ENCODE peak calls at places on chromosomes 6 and 20, in eight cellular contexts. F, Y, X, Z, Q, H, K and G are unnamed samples.

GRCh38 chr6:111484655-111484974 is 1.6 kb upstream of the REV3L start:
- DNase-seq in F (no peak), Y (no peak), X (no peak), Z (no peak), Q (no peak), H (no peak), K (peak), G (no peak)

GRCh38 chr20:57428611-57429496 is 37.7 kb downstream of the RBM38 start:
- DNase-seq in F (no peak), Y (peak), X (no peak), Z (peak), Q (no peak), H (no peak), K (no peak), G (no peak)

GRCh38 chr6:108114861-108115597 is 40.5 kb upstream of the OSTM1 start:
- DNase-seq in F (peak), Y (no peak), X (peak), Z (peak), Q (no peak), H (no peak), K (peak), G (peak)

GRCh38 chr6:146950351-146950835 is 253.8 kb upstream of the STXBP5 start:
- DNase-seq in F (peak), Y (no peak), X (peak), Z (no peak), Q (no peak), H (peak), K (peak), G (peak)

GRCh38 chr6:157236040-157236725 is 87.1 kb downstream of the TMEM242 start:
- DNase-seq in F (no peak), Y (no peak), X (no peak), Z (no peak), Q (no peak), H (no peak), K (no peak), G (no peak)

GRCh38 chr6:154343473-154344308 is 12.9 kb downstream of the IPCEF1 start:
- DNase-seq in F (peak), Y (no peak), X (peak), Z (no peak), Q (no peak), H (peak), K (peak), G (peak)

GRCh38 chr6:168035661-168036616 is 38.5 kb downstream of the KIF25 start:
- DNase-seq in F (peak), Y (no peak), X (peak), Z (no peak), Q (no peak), H (peak), K (peak), G (peak)

GRCh38 chr6:72966628-72967280 is 258.5 kb downstream of the KHDC1L start:
- DNase-seq in F (no peak), Y (no peak), X (no peak), Z (no peak), Q (no peak), H (no peak), K (peak), G (peak)

GRCh38 chr6:92496527-92496926 is 922.8 kb downstream of the EPHA7 start:
- DNase-seq in F (no peak), Y (no peak), X (no peak), Z (no peak), Q (no peak), H (no peak), K (no peak), G (no peak)

GRCh38 chr6:46090115-46091079 is 39.4 kb upstream of the ENPP4 start:
- DNase-seq in F (peak), Y (peak), X (peak), Z (peak), Q (peak), H (peak), K (peak), G (peak)

GRCh38 chr20:41231136-41231535 is 86.4 kb downstream of the ZHX3 start:
- DNase-seq in F (no peak), Y (no peak), X (no peak), Z (no peak), Q (no peak), H (no peak), K (no peak), G (no peak)

GRCh38 chr6:156999762-157000161 is 222.6 kb downstream of the ARID1B start:
- DNase-seq in F (no peak), Y (no peak), X (no peak), Z (no peak), Q (no peak), H (no peak), K (no peak), G (no peak)

GRCh38 chr20:52941803-52942202 is 30.4 kb upstream of the TSHZ2 start:
- DNase-seq in F (no peak), Y (no peak), X (no peak), Z (no peak), Q (no peak), H (no peak), K (no peak), G (no peak)

GRCh38 chr6:166388605-166389004 is 5.9 kb upstream of the MPC1 start:
- DNase-seq in F (no peak), Y (no peak), X (no peak), Z (no peak), Q (no peak), H (no peak), K (no peak), G (no peak)

GRCh38 chr6:10256113-10256690 is 158.7 kb downstream of the TFAP2A start:
- DNase-seq in F (peak), Y (no peak), X (peak), Z (no peak), Q (no peak), H (no peak), K (no peak), G (no peak)

GRCh38 chr20:54668271-54669053 is 193.1 kb downstream of the DOK5 start:
- DNase-seq in F (peak), Y (no peak), X (peak), Z (no peak), Q (no peak), H (no peak), K (peak), G (peak)

GRCh38 chr6:76490456-76490855 is 418.0 kb upstream of the IMPG1 start:
- DNase-seq in F (no peak), Y (no peak), X (no peak), Z (no peak), Q (no peak), H (peak), K (no peak), G (no peak)

GRCh38 chr6:31122803-31123706 is 2.8 kb upstream of the CDSN start:
- DNase-seq in F (peak), Y (peak), X (peak), Z (peak), Q (no peak), H (peak), K (peak), G (peak)

GRCh38 chr20:58719971-58720371 is 27.4 kb downstream of the NPEPL1 start:
- DNase-seq in F (no peak), Y (no peak), X (no peak), Z (peak), Q (no peak), H (no peak), K (no peak), G (no peak)

GRCh38 chr6:34339432-34339831 is 53.0 kb downstream of the NUDT3 start:
- DNase-seq in F (peak), Y (no peak), X (no peak), Z (no peak), Q (no peak), H (no peak), K (no peak), G (no peak)

GRCh38 chr6:47188588-47189021 is 121.1 kb downstream of the TNFRSF21 start:
- DNase-seq in F (peak), Y (no peak), X (peak), Z (no peak), Q (no peak), H (peak), K (peak), G (peak)

GRCh38 chr6:120384671-120385070 is 949.6 kb downstream of the TBC1D32 start:
- DNase-seq in F (peak), Y (no peak), X (no peak), Z (no peak), Q (no peak), H (peak), K (no peak), G (peak)

GRCh38 chr20:58481541-58482021 is 33.6 kb downstream of the APCDD1L start:
- DNase-seq in F (peak), Y (peak), X (peak), Z (peak), Q (no peak), H (no peak), K (no peak), G (peak)

GRCh38 chr6:109695468-109695867 is 4.4 kb downstream of the FIG4 start:
- DNase-seq in F (peak), Y (no peak), X (no peak), Z (no peak), Q (no peak), H (no peak), K (no peak), G (no peak)

GRCh38 chr6:87929843-87930288 is 117.8 kb upstream of the SPACA1 start:
- DNase-seq in F (peak), Y (peak), X (peak), Z (peak), Q (peak), H (peak), K (peak), G (peak)

GRCh38 chr6:165468361-165468760 is 159.0 kb upstream of the C6orf118 start:
- DNase-seq in F (no peak), Y (no peak), X (no peak), Z (no peak), Q (no peak), H (no peak), K (no peak), G (no peak)

GRCh38 chr6:4662886-4663285 is 113.3 kb upstream of the CDYL start:
- DNase-seq in F (no peak), Y (no peak), X (no peak), Z (no peak), Q (no peak), H (no peak), K (no peak), G (no peak)

GRCh38 chr6:26064619-26065257 is 22.5 kb upstream of the HFE start:
- DNase-seq in F (peak), Y (no peak), X (peak), Z (no peak), Q (peak), H (peak), K (peak), G (peak)

GRCh38 chr6:135938588-135939215 is 87.2 kb downstream of the PDE7B start:
- DNase-seq in F (peak), Y (no peak), X (no peak), Z (peak), Q (no peak), H (peak), K (peak), G (peak)

GRCh38 chr6:22071655-22072054 is 225.2 kb downstream of the PRL start:
- DNase-seq in F (peak), Y (peak), X (no peak), Z (no peak), Q (no peak), H (peak), K (peak), G (peak)

GRCh38 chr6:34243901-34244884 is 4.6 kb downstream of the SMIM29 start:
- DNase-seq in F (peak), Y (peak), X (peak), Z (peak), Q (no peak), H (peak), K (peak), G (peak)

GRCh38 chr6:139982652-139983051 is 608.2 kb upstream of the CITED2 start:
- DNase-seq in F (peak), Y (no peak), X (no peak), Z (no peak), Q (no peak), H (no peak), K (peak), G (peak)